ENCODE peak calls at places on chromosomes 7 and 10, in ten cellular contexts. U is astrocyte; V is GOT3; W is stimulated activated CD8-positive, alpha-beta memory T cell treated with anti-CD3 and anti-CD28 coated beads, Interleukin-4, amount 100 ng/mL, for 24 hours; E is amniotic stem cell; F is central memory CD4-positive, alpha-beta T cell; L is adipocyte; J is stimulated activated CD4-positive, alpha-beta T cell treated with anti-CD3 and anti-CD28 coated beads, Interleukin-4, amount 100 ng/mL, for 1 hour; H is HFFc6; X is T-helper 9 cell. B is an unnamed sample.

GRCh38 chr10:90289037-90289436 is 568.8 kb downstream of the HTR7 start:
- DNase-seq in U (peak), V (no peak), W (no peak), E (no peak), F (no peak), L (no peak), J (no peak), H (no peak), X (no peak), B (no peak)

GRCh38 chr7:125279956-125280355 is 350.3 kb upstream of the POT1 start:
- DNase-seq in U (no peak), V (no peak), W (no peak), E (no peak), F (no peak), L (no peak), J (no peak), H (no peak), X (no peak), B (no peak)

GRCh38 chr10:123496336-123496735 is 169.8 kb upstream of the GPR26 start:
- DNase-seq in U (no peak), V (no peak), W (no peak), E (no peak), F (no peak), L (peak), J (no peak), H (no peak), X (no peak), B (no peak)

GRCh38 chr10:59333731-59334130 is 28.6 kb downstream of the FAM13C start:
- DNase-seq in U (no peak), V (no peak), W (no peak), E (no peak), F (no peak), L (peak), J (no peak), H (no peak), X (no peak), B (no peak)

GRCh38 chr10:130769146-130770017 is 542.1 kb downstream of the TCERG1L start:
- DNase-seq in U (no peak), V (no peak), W (no peak), E (no peak), F (no peak), L (no peak), J (no peak), H (no peak), X (no peak), B (no peak)

GRCh38 chr7:135299245-135299644 is 65.6 kb downstream of the STRA8 start:
- DNase-seq in U (no peak), V (no peak), W (no peak), E (no peak), F (no peak), L (no peak), J (no peak), H (no peak), X (no peak), B (no peak)

GRCh38 chr7:101058355-101058754 is 26.9 kb upstream of the TRIM56 start:
- DNase-seq in U (peak), V (peak), W (peak), E (peak), F (peak), L (peak), J (peak), H (peak), X (peak), B (peak)

GRCh38 chr7:787332-788240 is 44.7 kb upstream of the SUN1 start:
- DNase-seq in U (no peak), V (no peak), W (no peak), E (no peak), F (no peak), L (no peak), J (no peak), H (no peak), X (no peak), B (no peak)

GRCh38 chr10:75612904-75613684 is 181.7 kb downstream of the LRMDA start:
- DNase-seq in U (peak), V (no peak), W (no peak), E (no peak), F (no peak), L (no peak), J (no peak), H (no peak), X (no peak), B (no peak)

GRCh38 chr7:157498690-157499089 is 161.9 kb downstream of the DNAJB6 start:
- DNase-seq in U (no peak), V (no peak), W (no peak), E (no peak), F (no peak), L (no peak), J (no peak), H (no peak), X (no peak), B (no peak)

GRCh38 chr7:69062020-69062760 is 536.1 kb upstream of the AUTS2 start:
- DNase-seq in U (peak), V (no peak), W (no peak), E (no peak), F (no peak), L (peak), J (no peak), H (no peak), X (no peak), B (no peak)

GRCh38 chr7:140696679-140697446 is at the start of gene NDUFB2:
- DNase-seq in U (peak), V (peak), W (peak), E (peak), F (peak), L (peak), J (peak), H (peak), X (peak), B (peak)

GRCh38 chr10:49158399-49158798 is 24.6 kb upstream of the FAM170B start:
- DNase-seq in U (no peak), V (no peak), W (no peak), E (no peak), F (no peak), L (no peak), J (no peak), H (no peak), X (no peak), B (no peak)

GRCh38 chr10:4136121-4136520 is 351.1 kb upstream of the KLF6 start:
- DNase-seq in U (no peak), V (no peak), W (no peak), E (no peak), F (no peak), L (no peak), J (no peak), H (no peak), X (no peak), B (peak)

GRCh38 chr10:131242007-131242406 is 69.5 kb downstream of the TCERG1L start:
- DNase-seq in U (no peak), V (no peak), W (no peak), E (no peak), F (no peak), L (no peak), J (no peak), H (no peak), X (no peak), B (no peak)

GRCh38 chr7:42876182-42877068 is 35.4 kb downstream of the C7orf25 start:
- DNase-seq in U (peak), V (peak), W (peak), E (no peak), F (no peak), L (peak), J (peak), H (peak), X (peak), B (peak)

GRCh38 chr7:88661921-88662320 is 97.6 kb upstream of the ZNF804B start:
- DNase-seq in U (no peak), V (no peak), W (no peak), E (no peak), F (no peak), L (no peak), J (no peak), H (no peak), X (no peak), B (no peak)

GRCh38 chr10:73205121-73205520 is 37.2 kb downstream of the FAM149B1 start:
- DNase-seq in U (no peak), V (no peak), W (no peak), E (no peak), F (no peak), L (no peak), J (no peak), H (no peak), X (no peak), B (no peak)

GRCh38 chr10:132310701-132311337 is 3.1 kb upstream of the STK32C start:
- DNase-seq in U (no peak), V (no peak), W (no peak), E (no peak), F (no peak), L (no peak), J (no peak), H (no peak), X (no peak), B (no peak)

GRCh38 chr10:11175823-11176243 is 158.2 kb downstream of the CELF2 start:
- DNase-seq in U (no peak), V (no peak), W (no peak), E (no peak), F (peak), L (no peak), J (no peak), H (no peak), X (no peak), B (peak)

GRCh38 chr10:133378251-133379096 is 588 bp upstream of the PAOX start:
- DNase-seq in U (peak), V (no peak), W (peak), E (no peak), F (peak), L (peak), J (peak), H (peak), X (peak), B (peak)

GRCh38 chr10:98642281-98642680 is 195.5 kb upstream of the HPS1 start:
- DNase-seq in U (peak), V (no peak), W (no peak), E (no peak), F (no peak), L (no peak), J (no peak), H (peak), X (no peak), B (no peak)

GRCh38 chr10:132637477-132638129 is 100.0 kb downstream of the INPP5A start:
- DNase-seq in U (peak), V (no peak), W (no peak), E (peak), F (peak), L (peak), J (no peak), H (peak), X (no peak), B (peak)

GRCh38 chr10:133158437-133158755 is 1.6 kb upstream of the KNDC1 start:
- DNase-seq in U (no peak), V (no peak), W (no peak), E (no peak), F (no peak), L (no peak), J (no peak), H (no peak), X (no peak), B (no peak)

GRCh38 chr7:5695037-5695708 is 86.3 kb downstream of the RNF216 start:
- DNase-seq in U (peak), V (no peak), W (peak), E (peak), F (peak), L (peak), J (peak), H (peak), X (peak), B (peak)

GRCh38 chr10:86968271-86968993 is at the start of gene ADIRF:
- DNase-seq in U (no peak), V (no peak), W (no peak), E (no peak), F (no peak), L (peak), J (peak), H (no peak), X (no peak), B (peak)